ENCODE peak calls at places on chromosomes 3 and 15, in nine cellular contexts. S is IMR-90, E is neural progenitor cell, Z is mesendoderm, O is adipocyte, N is neuronal stem cell, G is mammary epithelial cell, Y is fibroblast of lung, K is HepG2. V is an unnamed sample. For H3K4me1, the result is how much of the 10 kb centered on the place peaks cover.

GRCh38 chr3:177977381-177978158 is 558.7 kb upstream of the KCNMB2 start:
- DNase-seq in S (peak), E (no peak), Z (no peak), O (peak), N (no peak), G (peak), Y (peak), K (no peak), V (no peak)

GRCh38 chr15:57861039-57861638 is 154.6 kb downstream of the POLR2M start:
- DNase-seq in S (peak), E (peak), Z (peak), O (peak), N (peak), G (peak), Y (peak), K (peak), V (no peak)

GRCh38 chr3:165642761-165643432 is 194.3 kb downstream of the BCHE start:
- DNase-seq in S (peak), E (no peak), Z (peak), O (peak), N (no peak), G (peak), Y (peak), K (no peak), V (no peak)

GRCh38 chr3:57586778-57587177 is 10.4 kb downstream of the ARF4 start:
- DNase-seq in S (no peak), E (no peak), Z (no peak), O (no peak), N (no peak), G (no peak), Y (no peak), K (no peak), V (no peak)

GRCh38 chr3:183837390-183837789 is 12.0 kb upstream of the MAP6D1 start:
- DNase-seq in S (no peak), E (no peak), Z (no peak), O (no peak), N (no peak), G (no peak), Y (no peak), K (no peak), V (no peak)

GRCh38 chr3:122533480-122533879 is 18.7 kb upstream of the KPNA1 start:
- DNase-seq in S (no peak), E (no peak), Z (no peak), O (no peak), N (no peak), G (peak), Y (no peak), K (no peak), V (no peak)

GRCh38 chr15:37865687-37866086 is 68.8 kb upstream of the TMCO5A start:
- DNase-seq in S (no peak), E (no peak), Z (no peak), O (no peak), N (no peak), G (no peak), Y (no peak), K (no peak), V (no peak)

GRCh38 chr15:87033056-87033455 is 953.4 kb downstream of the AGBL1 start:
- DNase-seq in S (no peak), E (peak), Z (no peak), O (peak), N (no peak), G (no peak), Y (no peak), K (no peak), V (no peak)

GRCh38 chr3:77039606-77040553 is at the start of gene ROBO2:
- DNase-seq in S (peak), E (peak), Z (peak), O (peak), N (peak), G (peak), Y (peak), K (no peak), V (peak)

GRCh38 chr3:188904670-188905069 is 267.1 kb upstream of the TPRG1 start:
- DNase-seq in S (peak), E (no peak), Z (no peak), O (peak), N (no peak), G (peak), Y (peak), K (peak), V (no peak)

GRCh38 chr3:115165266-115165665 is 18.2 kb upstream of the ZBTB20 start:
- DNase-seq in S (no peak), E (no peak), Z (no peak), O (no peak), N (no peak), G (no peak), Y (no peak), K (no peak), V (no peak)

GRCh38 chr3:160450846-160451245 is 1.3 kb upstream of the TRIM59 start:
- DNase-seq in S (peak), E (no peak), Z (peak), O (peak), N (no peak), G (no peak), Y (peak), K (no peak), V (no peak)

GRCh38 chr3:36058404-36059035 is 321.8 kb upstream of the STAC start:
- DNase-seq in S (no peak), E (no peak), Z (no peak), O (no peak), N (no peak), G (no peak), Y (no peak), K (no peak), V (no peak)

GRCh38 chr15:61102281-61102680 is 126.8 kb downstream of the RORA start:
- DNase-seq in S (no peak), E (no peak), Z (no peak), O (no peak), N (no peak), G (no peak), Y (no peak), K (no peak), V (no peak)

GRCh38 chr3:31589228-31589627 is 56.5 kb downstream of the STT3B start:
- DNase-seq in S (no peak), E (no peak), Z (no peak), O (no peak), N (no peak), G (no peak), Y (no peak), K (no peak), V (no peak)

GRCh38 chr15:52050416-52050815 is 31.4 kb downstream of the MAPK6 start:
- DNase-seq in S (peak), E (no peak), Z (no peak), O (peak), N (no peak), G (peak), Y (peak), K (no peak), V (no peak)

GRCh38 chr3:76181213-76181612 is 395.9 kb upstream of the ZNF717 start:
- DNase-seq in S (no peak), E (no peak), Z (no peak), O (no peak), N (no peak), G (no peak), Y (no peak), K (no peak), V (no peak)

GRCh38 chr15:38553071-38553470 is 11.5 kb downstream of the RASGRP1 start:
- DNase-seq in S (no peak), E (no peak), Z (no peak), O (no peak), N (no peak), G (no peak), Y (no peak), K (no peak), V (no peak)

GRCh38 chr15:48471073-48471472 is 139.8 kb downstream of the DUT start:
- DNase-seq in S (no peak), E (no peak), Z (no peak), O (no peak), N (no peak), G (no peak), Y (no peak), K (no peak), V (no peak)

GRCh38 chr3:121962443-121962842 is 59.6 kb downstream of the ILDR1 start:
- DNase-seq in S (no peak), E (no peak), Z (no peak), O (no peak), N (no peak), G (no peak), Y (no peak), K (no peak), V (no peak)

GRCh38 chr15:54131410-54131809 is 153.2 kb downstream of the UNC13C start:
- DNase-seq in S (peak), E (no peak), Z (no peak), O (no peak), N (no peak), G (no peak), Y (no peak), K (no peak), V (no peak)

GRCh38 chr3:38368238-38368637 is 21.7 kb downstream of the XYLB start:
- DNase-seq in S (no peak), E (no peak), Z (no peak), O (no peak), N (no peak), G (no peak), Y (no peak), K (no peak), V (no peak)

GRCh38 chr3:38354588-38355344 is 8.2 kb downstream of the XYLB start:
- DNase-seq in S (peak), E (no peak), Z (no peak), O (peak), N (no peak), G (peak), Y (peak), K (no peak), V (no peak)

GRCh38 chr3:190303887-190304286 is 18.4 kb downstream of the CLDN1 start:
- DNase-seq in S (no peak), E (no peak), Z (no peak), O (no peak), N (no peak), G (peak), Y (no peak), K (peak), V (no peak)

GRCh38 chr15:31405200-31405929 is 78.7 kb downstream of the KLF13 start:
- DNase-seq in S (peak), E (no peak), Z (no peak), O (no peak), N (no peak), G (no peak), Y (no peak), K (peak), V (no peak)

GRCh38 chr15:45631831-45632230 is 3.0 kb upstream of the SQOR start:
- DNase-seq in S (peak), E (no peak), Z (no peak), O (peak), N (no peak), G (peak), Y (no peak), K (no peak), V (no peak)

GRCh38 chr3:167102071-167102470 is 278.0 kb downstream of the ZBBX start:
- DNase-seq in S (no peak), E (peak), Z (peak), O (no peak), N (no peak), G (no peak), Y (no peak), K (peak), V (no peak)

GRCh38 chr3:73625124-73625665 is 454 bp upstream of the PDZRN3 start:
- DNase-seq in S (peak), E (peak), Z (peak), O (peak), N (peak), G (no peak), Y (peak), K (no peak), V (peak)

GRCh38 chr3:45055032-45055410 is 28.9 kb downstream of the CLEC3B start:
- DNase-seq in S (peak), E (no peak), Z (no peak), O (peak), N (no peak), G (peak), Y (peak), K (no peak), V (no peak)

GRCh38 chr3:139934557-139935070 is 371 bp upstream of the CLSTN2 start:
- DNase-seq in S (no peak), E (peak), Z (peak), O (peak), N (peak), G (peak), Y (peak), K (no peak), V (peak)

GRCh38 chr3:77655421-77655820 is 615.5 kb downstream of the ROBO2 start:
- DNase-seq in S (no peak), E (no peak), Z (no peak), O (no peak), N (no peak), G (no peak), Y (peak), K (no peak), V (no peak)

GRCh38 chr3:45182915-45183881 is 37.0 kb upstream of the CDCP1 start:
- DNase-seq in S (peak), E (peak), Z (peak), O (peak), N (no peak), G (peak), Y (peak), K (peak), V (peak)

GRCh38 chr3:170355738-170356595 is 1.5 kb upstream of the SKIL start:
- DNase-seq in S (peak), E (peak), Z (peak), O (peak), N (peak), G (peak), Y (peak), K (no peak), V (peak)

GRCh38 chr3:13325092-13325491 is 95.0 kb downstream of the NUP210 start:
- DNase-seq in S (no peak), E (no peak), Z (no peak), O (no peak), N (no peak), G (no peak), Y (no peak), K (no peak), V (no peak)

GRCh38 chr3:42655980-42656679 is 2.6 kb downstream of the ZBTB47 start:
- DNase-seq in S (peak), E (no peak), Z (peak), O (peak), N (no peak), G (peak), Y (peak), K (no peak), V (peak)

GRCh38 chr15:68271854-68272471 is 5.6 kb upstream of the FEM1B start:
- DNase-seq in S (peak), E (peak), Z (peak), O (peak), N (no peak), G (peak), Y (peak), K (peak), V (no peak)

GRCh38 chr3:159266779-159267178 is 464.9 kb downstream of the MFSD1 start:
- DNase-seq in S (peak), E (peak), Z (peak), O (no peak), N (peak), G (peak), Y (peak), K (peak), V (no peak)

GRCh38 chr15:84697353-84697990 is 18.5 kb downstream of the SEC11A start:
- DNase-seq in S (no peak), E (no peak), Z (no peak), O (no peak), N (no peak), G (no peak), Y (no peak), K (no peak), V (no peak)
- H3K4me1 ChIP-seq in S (under half), E (under half), Z (under half), O (under half), N (under half), G (under half), Y (under half), K (under half), V (under half)

GRCh38 chr15:101482526-101483371 is 6.8 kb downstream of the PCSK6 start:
- DNase-seq in S (no peak), E (no peak), Z (no peak), O (no peak), N (no peak), G (peak), Y (no peak), K (no peak), V (no peak)

GRCh38 chr15:101481917-101482525 is 7.5 kb downstream of the PCSK6 start:
- DNase-seq in S (no peak), E (no peak), Z (no peak), O (no peak), N (no peak), G (no peak), Y (no peak), K (no peak), V (no peak)

GRCh38 chr15:101479851-101480612 is 9.5 kb downstream of the PCSK6 start:
- DNase-seq in S (no peak), E (peak), Z (no peak), O (no peak), N (peak), G (no peak), Y (no peak), K (no peak), V (no peak)

GRCh38 chr15:101480613-101481380 is 8.7 kb downstream of the PCSK6 start:
- DNase-seq in S (no peak), E (no peak), Z (no peak), O (no peak), N (no peak), G (no peak), Y (no peak), K (no peak), V (no peak)

GRCh38 chr15:101481381-101481705 is 8.2 kb downstream of the PCSK6 start:
- DNase-seq in S (no peak), E (no peak), Z (peak), O (no peak), N (no peak), G (no peak), Y (no peak), K (no peak), V (no peak)
- H3K4me3 ChIP-seq in S (no peak), E (no peak), Z (no peak), O (no peak), N (no peak), G (no peak), Y (no peak), K (no peak), V (no peak)

GRCh38 chr15:64507293-64507802 is 47.0 kb downstream of the ZNF609 start:
- DNase-seq in S (peak), E (peak), Z (no peak), O (peak), N (no peak), G (peak), Y (peak), K (peak), V (peak)
- H3K9ac ChIP-seq in S (no peak), E (no peak), Z (no peak), O (peak), N (no peak), G (no peak), Y (no peak), K (no peak), V (no peak)

GRCh38 chr3:172197344-172197743 is 158.0 kb downstream of the FNDC3B start:
- DNase-seq in S (no peak), E (no peak), Z (no peak), O (no peak), N (no peak), G (no peak), Y (no peak), K (no peak), V (no peak)
- H3K4me1 ChIP-seq in S (under half), E (under half), Z (under half), O (under half), N (under half), G (under half), Y (under half), K (half or more), V (under half)

V was measured in kidney.